ENCODE peak calls at places on chromosomes 1 and 21, in four cellular contexts. R, Y, D and W are unnamed samples. For H3K9me2, the result is how much of the 10 kb centered on the place peaks cover.

GRCh38 chr1:93137604-93138292 is 42.5 kb downstream of the TMED5 start:
- DNase-seq in Y (peak), R (no peak), D (no peak), W (no peak)

GRCh38 chr21:21730524-21730923 is 732.3 kb downstream of the NCAM2 start:
- DNase-seq in Y (no peak), R (no peak), D (no peak), W (no peak)

GRCh38 chr1:220426989-220427388 is 100.9 kb upstream of the MARK1 start:
- DNase-seq in Y (peak), R (peak), D (peak), W (no peak)

GRCh38 chr1:206575165-206575893 is 36.9 kb downstream of the EIF2D start:
- DNase-seq in R (no peak), D (peak), Y (no peak), W (peak)

GRCh38 chr1:34645109-34645688 is 109.6 kb upstream of the GJB5 start:
- DNase-seq in D (no peak), Y (no peak), R (no peak), W (no peak)

GRCh38 chr1:42144336-42145189 is 8.6 kb upstream of the GUCA2B start:
- DNase-seq in R (no peak), Y (no peak), D (no peak), W (no peak)

GRCh38 chr1:11847667-11848445 is at the start of gene NPPA:
- DNase-seq in D (no peak), R (no peak), Y (no peak), W (no peak)

GRCh38 chr21:30408782-30409494 is 13.1 kb downstream of the KRTAP13-1 start:
- DNase-seq in R (peak), D (peak), Y (peak), W (peak)

GRCh38 chr1:62356257-62356835 is 37.1 kb upstream of the KANK4 start:
- DNase-seq in D (no peak), Y (peak), R (peak), W (peak)

GRCh38 chr1:15731735-15732685 is 4.0 kb upstream of the SLC25A34 start:
- DNase-seq in R (no peak), Y (no peak), D (no peak), W (no peak)

GRCh38 chr21:46509760-46510159 is 51.1 kb downstream of the DIP2A start:
- DNase-seq in R (peak), Y (peak), D (no peak), W (no peak)

GRCh38 chr1:15344800-15345710 is 64.6 kb upstream of the EFHD2 start:
- DNase-seq in R (no peak), D (no peak), Y (no peak), W (no peak)

GRCh38 chr1:21586926-21587601 is 77.8 kb downstream of the ALPL start:
- DNase-seq in Y (peak), R (peak), D (no peak), W (peak)

GRCh38 chr21:45454924-45455315 is 50.0 kb downstream of the COL18A1 start:
- DNase-seq in Y (no peak), R (no peak), D (no peak), W (no peak)

GRCh38 chr21:45454081-45454923 is 49.3 kb downstream of the COL18A1 start:
- DNase-seq in Y (no peak), D (no peak), R (no peak), W (peak)

GRCh38 chr21:45456014-45456835 is 51.3 kb downstream of the COL18A1 start:
- DNase-seq in D (no peak), Y (no peak), R (no peak), W (no peak)

GRCh38 chr21:45456836-45457160 is 51.8 kb downstream of the COL18A1 start:
- DNase-seq in D (no peak), Y (no peak), R (no peak), W (no peak)

GRCh38 chr21:45455321-45456013 is 50.5 kb downstream of the COL18A1 start:
- DNase-seq in Y (peak), D (no peak), R (no peak), W (peak)
- H3K9ac ChIP-seq in Y (no peak), D (no peak), R (no peak), W (peak)

DNA sequence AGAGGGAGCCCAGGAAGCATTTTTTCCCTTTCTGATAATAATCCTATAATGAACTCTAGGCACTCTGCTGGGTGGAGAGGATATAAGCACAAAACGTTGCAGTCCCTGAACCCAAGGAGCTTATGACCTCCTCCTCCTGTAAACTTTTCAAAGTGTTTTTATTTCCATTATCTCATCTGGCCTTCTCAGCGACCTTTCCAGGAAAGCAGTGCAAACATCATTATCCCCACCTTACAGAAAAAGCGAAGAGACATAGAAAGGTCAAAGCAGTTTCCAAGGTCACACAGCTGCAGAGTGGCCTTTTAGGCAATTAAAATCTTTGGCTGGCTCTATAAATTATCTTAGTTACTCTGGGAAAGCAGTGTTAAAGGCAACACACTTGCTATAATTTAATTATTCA is 63.8 kb downstream of the OLFML3 start:
- DNase-seq in Y (no peak), R (no peak), D (no peak), W (no peak)
- H3K9me2 ChIP-seq in Y (under half), R (under half), D (under half), W (under half)

GRCh38 chr1:186178426-186179043 is 196.5 kb downstream of the TPR start:
- DNase-seq in D (no peak), R (no peak), Y (peak), W (peak)
- TF ChIP-seq EZH2phosphoT487 in D (no peak), R (no peak), Y (no peak), W (no peak)

GRCh38 chr1:147223740-147224615 is 1.2 kb downstream of the FMO5 start:
- DNase-seq in Y (no peak), R (no peak), D (no peak), W (no peak)
- H3K9ac ChIP-seq in Y (no peak), R (no peak), D (no peak), W (no peak)

GRCh38 chr1:181607524-181607923 is 124.2 kb downstream of the CACNA1E start:
- DNase-seq in Y (no peak), R (no peak), D (no peak), W (no peak)
- H3K9me2 ChIP-seq in Y (under half), R (under half), D (under half), W (under half)

GRCh38 chr1:183569801-183570200 is 20.5 kb downstream of the NCF2 start:
- DNase-seq in R (no peak), Y (no peak), D (no peak), W (no peak)
- TF ChIP-seq EZH2phosphoT487 in R (no peak), Y (no peak), D (no peak), W (no peak)

GRCh38 chr1:109216662-109217061 is 2.9 kb downstream of the SARS1 start:
- DNase-seq in D (no peak), R (no peak), Y (no peak), W (no peak)

GRCh38 chr1:109214695-109215623 is 1.2 kb downstream of the SARS1 start:
- DNase-seq in R (peak), D (no peak), Y (peak), W (peak)

GRCh38 chr1:109210058-109210457 is 3.7 kb upstream of the SARS1 start:
- DNase-seq in R (no peak), D (no peak), Y (no peak), W (no peak)

GRCh38 chr1:109213824-109214693 is at the start of gene SARS1:
- DNase-seq in Y (peak), D (peak), R (peak), W (peak)

DNA sequence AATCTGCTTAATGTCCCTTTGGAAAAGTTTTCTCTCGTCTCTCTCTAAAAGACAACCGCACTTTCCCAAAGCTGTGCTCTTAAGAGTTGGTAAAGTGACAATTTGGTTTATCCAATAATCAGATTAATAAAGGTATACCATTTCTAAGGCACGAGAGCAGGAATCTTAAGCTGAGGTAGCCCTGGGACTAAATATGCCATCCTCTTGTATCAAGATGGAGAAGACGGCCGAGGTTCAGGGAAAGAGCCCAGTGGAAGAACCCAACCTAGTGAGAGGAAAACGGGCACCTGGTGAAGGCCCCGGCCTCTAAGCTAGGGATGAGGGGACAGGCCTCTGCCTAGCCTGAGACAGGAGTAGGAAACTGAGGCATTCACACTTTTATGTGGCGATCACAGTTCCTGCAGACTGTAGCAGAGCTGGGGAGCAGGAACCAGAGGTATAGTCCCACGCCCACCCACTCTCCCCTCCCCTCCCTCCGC is 334 bp upstream of the SARS1 start:
- DNase-seq in R (no peak), Y (no peak), D (no peak), W (no peak)
- H3K9ac ChIP-seq in R (peak), Y (no peak), D (no peak), W (peak)

GRCh38 chr1:152539901-152540300 is 25.6 kb downstream of the CRCT1 start:
- DNase-seq in Y (no peak), D (no peak), R (no peak), W (no peak)
- H3K9me2 ChIP-seq in Y (under half), D (under half), R (under half), W (under half)

GRCh38 chr1:172678990-172679772 is 20.3 kb downstream of the FASLG start:
- DNase-seq in Y (no peak), R (no peak), D (peak), W (no peak)
- TF ChIP-seq EZH2phosphoT487 in Y (no peak), R (no peak), D (no peak), W (no peak)